ENCODE peak calls at places on chromosomes 3 and 15, in eight cellular contexts. S is right atrium auricular region; E is iris pigment epithelial cell; K is LoVo; B is EL; R is cardiac fibroblast; Q is thoracic aorta; J is activated CD4-positive, alpha-beta T cell treated with anti-CD3 and anti-CD28 coated beads, Interleukin-2, amount 10 ng/mL, durations not matched to agents 7 days and 5 days. N is an unnamed sample.

GRCh38 chr3:98980915-98981596 is 79.6 kb upstream of the DCBLD2 start:
- DNase-seq in R (peak; percentile 81), S (no peak), K (no peak), Q (no peak), E (peak; percentile 83), J (no peak), B (peak; percentile 89), N (peak; percentile 32)

GRCh38 chr3:165640031-165640430 is 197.2 kb downstream of the BCHE start:
- DNase-seq in S (no peak), Q (no peak), E (no peak), R (no peak), K (no peak), B (no peak), J (no peak), N (no peak)

GRCh38 chr3:133928136-133928893 is 32.6 kb upstream of the RAB6B start:
- DNase-seq in J (no peak), Q (no peak), R (no peak), B (no peak), K (no peak), E (no peak), S (peak; percentile 50), N (no peak)

GRCh38 chr15:66698318-66698961 is 3.6 kb upstream of the SMAD6 start:
- DNase-seq in B (peak; percentile 72), Q (peak; percentile 42), K (peak; percentile 76), J (no peak), E (peak; percentile 54), S (peak; percentile 76), R (peak; percentile 86), N (peak; percentile 80)

GRCh38 chr3:195873281-195873887 is 35.0 kb downstream of the TNK2 start:
- DNase-seq in R (no peak), Q (no peak), K (no peak), J (no peak), B (no peak), E (no peak), S (no peak), N (no peak)

GRCh38 chr15:80426316-80426715 is 22.1 kb downstream of the ARNT2 start:
- DNase-seq in Q (no peak), B (no peak), R (no peak), E (no peak), J (no peak), K (no peak), S (no peak), N (no peak)

GRCh38 chr3:106745344-106746168 is 631.7 kb upstream of the CCDC54 start:
- DNase-seq in Q (no peak), B (peak; percentile 68), K (no peak), S (no peak), J (no peak), R (peak; percentile 83), E (peak; percentile 77), N (no peak)

GRCh38 chr3:172150896-172151295 is 111.5 kb downstream of the FNDC3B start:
- DNase-seq in K (no peak), Q (no peak), E (no peak), S (no peak), R (no peak), J (no peak), B (no peak), N (no peak)

GRCh38 chr15:97525809-97526208 is 434.7 kb upstream of the ARRDC4 start:
- DNase-seq in E (no peak), S (no peak), Q (no peak), K (no peak), J (no peak), R (no peak), B (no peak), N (no peak)

GRCh38 chr15:33013827-33014445 is 180.6 kb downstream of the FMN1 start:
- DNase-seq in J (no peak), K (peak; percentile 88), B (peak; percentile 83), Q (no peak), S (no peak), R (peak; percentile 76), E (peak; percentile 66), N (peak; percentile 75)

GRCh38 chr15:96209285-96209735 is 121.2 kb upstream of the NR2F2 start:
- DNase-seq in K (no peak), J (no peak), Q (no peak), B (no peak), E (no peak), S (no peak), R (no peak), N (no peak)

GRCh38 chr15:72935521-72935920 is 116.7 kb upstream of the NEO1 start:
- DNase-seq in S (no peak), K (no peak), J (no peak), R (no peak), B (no peak), E (no peak), Q (no peak), N (no peak)

GRCh38 chr3:113495035-113495434 is 19.9 kb downstream of the SPICE1 start:
- DNase-seq in S (no peak), B (peak; percentile 35), J (peak; percentile 60), E (peak; percentile 26), K (peak; percentile 37), Q (no peak), R (peak; percentile 55), N (peak; percentile 15)

GRCh38 chr3:58642846-58643245 is 23.7 kb downstream of the FAM3D start:
- DNase-seq in B (no peak), J (no peak), S (no peak), Q (no peak), K (no peak), R (no peak), E (no peak), N (no peak)

GRCh38 chr3:3772920-3773319 is 26.3 kb upstream of the LRRN1 start:
- DNase-seq in E (no peak), Q (no peak), S (no peak), B (no peak), R (no peak), K (no peak), J (no peak), N (no peak)

GRCh38 chr15:78335985-78336384 is 4.2 kb upstream of the CRABP1 start:
- DNase-seq in S (no peak), R (no peak), B (no peak), Q (no peak), E (no peak), J (no peak), K (no peak), N (no peak)

GRCh38 chr3:31960793-31961431 is 20.1 kb downstream of the OSBPL10 start:
- DNase-seq in Q (no peak), E (peak; percentile 54), S (no peak), B (peak; percentile 76), R (peak; percentile 80), K (peak; percentile 66), J (no peak), N (peak; percentile 34)

GRCh38 chr15:51403072-51403878 is 61.8 kb downstream of the GLDN start:
- DNase-seq in B (peak; percentile 30), S (peak; percentile 56), E (peak; percentile 47), R (peak; percentile 66), Q (no peak), J (no peak), K (peak; percentile 16), N (peak; percentile 50)

GRCh38 chr15:69337133-69337532 is 38.4 kb downstream of the PAQR5 start:
- DNase-seq in S (no peak), B (peak; percentile 45), R (peak; percentile 26), K (peak; percentile 26), E (peak; percentile 29), Q (no peak), J (no peak), N (no peak)

GRCh38 chr15:95298729-95299128 is 1031.8 kb upstream of the NR2F2 start:
- DNase-seq in J (peak; percentile 25), R (no peak), K (no peak), Q (no peak), S (no peak), E (no peak), B (no peak), N (no peak)

GRCh38 chr15:52114256-52114655 is 1.7 kb upstream of the BCL2L10 start:
- DNase-seq in K (no peak), B (no peak), R (no peak), J (no peak), E (no peak), Q (no peak), S (peak; percentile 11), N (no peak)

GRCh38 chr3:71051893-71052687 is 531.4 kb downstream of the FOXP1 start:
- DNase-seq in J (no peak), Q (no peak), B (peak; percentile 53), K (peak; percentile 26), R (peak; percentile 60), E (peak; percentile 66), S (no peak), N (no peak)

GRCh38 chr3:59600631-59601030 is 550.8 kb upstream of the CFAP20DC start:
- DNase-seq in E (no peak), S (no peak), K (no peak), Q (no peak), B (no peak), J (no peak), R (no peak), N (no peak)

GRCh38 chr3:159200176-159200575 is 398.3 kb downstream of the MFSD1 start:
- DNase-seq in E (peak; percentile 97), S (no peak), K (peak; percentile 35), J (no peak), B (peak; percentile 90), Q (no peak), R (peak; percentile 75), N (peak; percentile 52)

GRCh38 chr3:13878711-13879101 is 1.2 kb downstream of the WNT7A start:
- DNase-seq in Q (no peak), B (no peak), K (no peak), E (no peak), J (no peak), R (no peak), S (no peak), N (no peak)